ENCODE peak calls at places on chromosomes 6 and 20, in seven cellular contexts. P, H, Q, G, L, X and J are unnamed samples.

GRCh38 chr6:91045152-91045551 is 458.3 kb upstream of the MAP3K7 start:
- DNase-seq in P (no peak), H (no peak), Q (no peak), G (no peak), L (no peak), X (no peak), J (no peak)

GRCh38 chr20:61205769-61206168 is 46.3 kb upstream of the CDH4 start:
- DNase-seq in P (no peak), H (no peak), Q (no peak), G (no peak), L (no peak), X (no peak), J (peak; percentile 71)

GRCh38 chr6:35496851-35497570 is at the start of gene TEAD3:
- DNase-seq in P (peak; percentile 55), H (peak; percentile 74), Q (peak; percentile 64), G (peak; percentile 56), L (peak; percentile 64), X (peak; percentile 68), J (no peak)

GRCh38 chr6:16739329-16739801 is 21.9 kb downstream of the ATXN1 start:
- DNase-seq in P (no peak), H (no peak), Q (no peak), G (peak; percentile 76), L (no peak), X (peak; percentile 55), J (peak; percentile 97)

GRCh38 chr6:88548891-88549505 is 382.9 kb upstream of the CNR1 start:
- DNase-seq in P (no peak), H (no peak), Q (no peak), G (no peak), L (no peak), X (no peak), J (no peak)

GRCh38 chr6:21180155-21180554 is 413.4 kb upstream of the SOX4 start:
- DNase-seq in P (no peak), H (no peak), Q (no peak), G (no peak), L (no peak), X (no peak), J (no peak)

GRCh38 chr20:20609522-20609921 is 102.9 kb downstream of the RALGAPA2 start:
- DNase-seq in P (no peak), H (no peak), Q (no peak), G (no peak), L (no peak), X (no peak), J (no peak)

GRCh38 chr6:143336446-143337152 is 113.9 kb downstream of the ADAT2 start:
- DNase-seq in P (no peak), H (no peak), Q (no peak), G (peak; percentile 69), L (no peak), X (no peak), J (peak; percentile 52)

GRCh38 chr6:82259389-82259788 is 11.8 kb upstream of the IBTK start:
- DNase-seq in P (no peak), H (no peak), Q (no peak), G (no peak), L (no peak), X (no peak), J (no peak)

GRCh38 chr6:146265051-146265450 is 236.2 kb downstream of the GRM1 start:
- DNase-seq in P (no peak), H (no peak), Q (no peak), G (no peak), L (no peak), X (no peak), J (no peak)

GRCh38 chr6:107630341-107630995 is 140.6 kb downstream of the SOBP start:
- DNase-seq in P (peak; percentile 30), H (no peak), Q (no peak), G (no peak), L (no peak), X (no peak), J (no peak)

GRCh38 chr6:142011156-142011555 is 121.6 kb upstream of the GJE1 start:
- DNase-seq in P (no peak), H (no peak), Q (no peak), G (peak; percentile 72), L (no peak), X (no peak), J (no peak)

GRCh38 chr6:36888654-36889481 is 3.1 kb downstream of the C6orf89 start:
- DNase-seq in P (no peak), H (no peak), Q (no peak), G (no peak), L (no peak), X (no peak), J (no peak)

GRCh38 chr20:774680-775057 is 6.4 kb upstream of the SLC52A3 start:
- DNase-seq in P (no peak), H (no peak), Q (no peak), G (no peak), L (no peak), X (no peak), J (no peak)

GRCh38 chr6:170134077-170135040 is 156.5 kb downstream of the DLL1 start:
- DNase-seq in P (no peak), H (no peak), Q (no peak), G (no peak), L (peak; percentile 57), X (no peak), J (no peak)

GRCh38 chr6:170407200-170407599 is 100.6 kb downstream of the FAM120B start:
- DNase-seq in P (no peak), H (no peak), Q (no peak), G (no peak), L (no peak), X (no peak), J (no peak)

GRCh38 chr6:55069132-55069781 is 105.1 kb upstream of the HCRTR2 start:
- DNase-seq in P (peak; percentile 76), H (no peak), Q (no peak), G (peak; percentile 66), L (no peak), X (peak; percentile 19), J (no peak)

GRCh38 chr6:80003841-80004198 is 629 bp upstream of the TTK start:
- DNase-seq in P (peak; percentile 28), H (peak; percentile 48), Q (no peak), G (no peak), L (no peak), X (peak; percentile 7), J (no peak)

GRCh38 chr6:169833258-169833794 is 81.9 kb downstream of the ERMARD start:
- DNase-seq in P (no peak), H (no peak), Q (peak; percentile 13), G (no peak), L (no peak), X (no peak), J (no peak)

GRCh38 chr6:158627168-158627939 is 17.2 kb downstream of the DYNLT1 start:
- DNase-seq in P (no peak), H (no peak), Q (no peak), G (no peak), L (no peak), X (no peak), J (no peak)

GRCh38 chr20:56722042-56722441 is 92.9 kb downstream of the TFAP2C start:
- DNase-seq in P (no peak), H (no peak), Q (no peak), G (no peak), L (no peak), X (peak; percentile 45), J (no peak)

DNA sequence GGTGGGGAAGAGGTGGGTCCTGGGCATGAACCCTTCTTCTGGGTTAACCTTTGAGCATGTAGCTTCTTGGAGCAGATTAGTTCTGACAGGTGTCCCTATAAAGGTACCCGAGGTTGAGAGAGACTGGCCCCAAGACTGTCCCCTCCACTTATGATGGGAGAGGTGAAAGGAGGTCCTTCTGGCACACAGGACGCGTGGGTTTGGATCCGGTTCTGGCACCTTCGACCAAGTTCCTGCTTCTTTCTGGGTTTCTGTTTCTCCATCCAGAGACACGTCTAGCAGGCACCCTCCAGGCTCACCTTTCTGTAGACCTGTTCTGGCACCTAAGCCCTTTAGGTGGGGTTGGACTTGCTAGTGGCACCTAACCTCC is 4.1 kb downstream of the PAX1 start:
- DNase-seq in P (no peak), H (no peak), Q (no peak), G (no peak), L (no peak), X (no peak), J (no peak)
- H3K4me3 ChIP-seq in P (no peak overlapping the region), H (no peak overlapping the region), Q (no peak overlapping the region), G (no peak overlapping the region), L (no peak overlapping the region), X (no peak overlapping the region), J (no peak overlapping the region)

DNA sequence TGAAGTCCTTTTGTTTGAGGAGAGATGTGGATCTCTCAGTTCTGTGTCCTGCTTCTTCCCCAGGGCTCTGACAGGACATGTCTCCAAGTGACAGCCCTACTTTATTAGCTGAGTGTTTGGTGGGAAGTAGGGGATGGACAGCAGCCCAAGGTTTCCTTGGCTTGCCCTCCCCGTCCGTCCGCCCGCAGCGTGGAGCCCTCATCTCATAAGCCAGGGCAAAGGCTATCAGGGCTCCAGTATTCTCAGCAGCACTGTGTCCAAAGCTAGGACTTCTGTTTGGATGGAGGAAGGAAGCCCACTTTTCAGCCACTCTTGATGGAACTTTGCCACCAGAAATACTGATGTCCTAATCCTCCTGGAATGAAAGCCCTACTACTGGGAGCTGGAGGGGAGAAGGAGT is 13.6 kb downstream of the CDC5L start:
- DNase-seq in P (no peak), H (no peak), Q (no peak), G (no peak), L (no peak), X (no peak), J (no peak)
- H3K36me3 ChIP-seq in P (peaks cover 21% of the 10 kb centered on the region), H (peaks cover 88% of the 10 kb centered on the region), Q (peaks cover 32% of the 10 kb centered on the region), G (peaks cover 35% of the 10 kb centered on the region), L (peaks cover 64% of the 10 kb centered on the region), X (no peaks in the 10 kb centered on the region), J (peaks cover 20% of the 10 kb centered on the region)

DNA sequence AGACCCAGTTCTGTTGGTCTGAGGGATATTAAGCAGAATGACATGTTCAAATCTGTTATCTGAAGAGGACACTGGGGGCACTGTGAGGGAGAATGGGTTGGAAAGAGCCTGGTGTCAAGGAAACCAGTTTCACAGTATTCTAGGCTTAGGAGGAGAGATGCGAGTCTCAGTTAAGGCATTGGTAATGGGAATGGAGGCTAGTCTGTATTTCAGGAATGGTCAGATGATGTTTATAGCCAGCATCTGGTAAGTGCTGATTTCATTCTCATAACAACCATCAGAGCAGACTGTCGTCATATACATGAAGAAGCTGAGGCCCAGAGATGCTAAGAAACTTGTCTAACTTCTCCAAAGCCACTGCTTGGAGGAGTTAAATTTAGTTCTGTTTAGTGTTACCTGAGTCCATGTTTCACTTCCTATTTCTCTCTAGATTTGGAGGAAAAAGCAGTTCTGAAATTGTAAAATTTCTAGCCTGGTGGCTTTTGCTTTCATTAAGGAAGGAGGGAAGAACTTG is 242.0 kb downstream of the ARID1B start:
- DNase-seq in P (no peak), H (no peak), Q (no peak), G (peak; percentile 55), L (no peak), X (no peak), J (no peak)
- H3K4me1 ChIP-seq in P (peaks cover 7% of the 10 kb centered on the region), H (peaks cover 35% of the 10 kb centered on the region), Q (peaks cover 28% of the 10 kb centered on the region), G (peaks cover 10% of the 10 kb centered on the region), L (peaks cover 83% of the 10 kb centered on the region), X (peaks cover 4% of the 10 kb centered on the region), J (peaks cover 25% of the 10 kb centered on the region)

DNA sequence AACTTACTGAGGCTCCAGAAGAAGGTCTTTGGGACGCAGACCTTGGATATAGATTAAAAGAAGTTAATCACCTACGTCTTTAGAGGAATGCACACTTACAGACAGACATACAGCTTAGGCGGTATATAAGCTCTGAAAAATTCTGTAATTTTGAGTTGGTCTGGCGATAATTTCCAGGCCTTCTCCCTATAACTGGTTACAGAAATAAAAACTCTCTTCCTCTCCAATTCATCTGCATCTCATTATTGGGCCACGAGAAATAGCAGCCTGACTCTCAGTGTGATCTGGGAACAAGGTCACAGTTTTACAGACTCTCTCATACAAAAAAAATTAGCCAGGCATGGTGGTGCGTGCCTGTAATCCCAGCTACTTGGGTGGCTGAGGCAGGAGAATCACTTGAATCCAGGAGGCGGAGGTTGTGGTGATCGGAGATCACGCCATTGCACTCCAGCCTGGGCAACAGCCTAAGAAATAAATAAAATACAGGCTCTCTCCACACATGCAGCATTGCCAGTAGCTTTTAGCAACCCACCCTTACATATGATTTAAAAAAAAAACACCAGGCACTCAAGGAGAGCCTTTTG is 4.7 kb downstream of the ZBTB24 start:
- DNase-seq in P (no peak), H (no peak), Q (no peak), G (no peak), L (no peak), X (no peak), J (no peak)
- H3K4me3 ChIP-seq in P (no peak overlapping the region), H (no peak overlapping the region), Q (no peak overlapping the region), G (no peak overlapping the region), L (no peak overlapping the region), X (no peak overlapping the region), J (no peak overlapping the region)